ENCODE peak calls at places on chromosomes 12 and 14, in eight cellular contexts. F is mucosa of descending colon, N is fibroblast of lung, I is OCI-LY7, R is adipocyte, C is tibial artery, Q is heart right ventricle, Z is HAP-1. K is an unnamed sample. For H3K4me1, the result is how much of the 10 kb centered on the place peaks cover.

GRCh38 chr14:101705733-101706508 is 55.6 kb upstream of the PPP2R5C start:
- DNase-seq in F (peak), N (peak), I (no peak), R (no peak), C (peak), Q (peak), Z (no peak), K (peak)

GRCh38 chr14:32627545-32628298 is 298.6 kb downstream of the AKAP6 start:
- DNase-seq in F (no peak), N (no peak), I (no peak), R (no peak), C (no peak), Q (no peak), Z (no peak), K (no peak)

GRCh38 chr12:59742831-59743230 is 147.0 kb downstream of the SLC16A7 start:
- DNase-seq in F (no peak), N (peak), I (no peak), R (peak), C (no peak), Q (no peak), Z (no peak), K (no peak)

GRCh38 chr14:102479777-102480176 is 29.8 kb downstream of the ANKRD9 start:
- DNase-seq in F (peak), N (no peak), I (no peak), R (no peak), C (no peak), Q (no peak), Z (no peak), K (peak)

GRCh38 chr12:66861157-66861750 is 182.4 kb upstream of the GRIP1 start:
- DNase-seq in F (peak), N (peak), I (peak), R (peak), C (peak), Q (peak), Z (no peak), K (peak)

GRCh38 chr14:20626274-20626673 is 15.2 kb downstream of the OR6S1 start:
- DNase-seq in F (no peak), N (no peak), I (no peak), R (no peak), C (no peak), Q (no peak), Z (no peak), K (no peak)

GRCh38 chr14:105314287-105315185 is at the start of gene PACS2:
- DNase-seq in F (peak), N (peak), I (peak), R (peak), C (peak), Q (peak), Z (peak), K (peak)

GRCh38 chr12:24853588-24853987 is 95.3 kb downstream of the BCAT1 start:
- DNase-seq in F (no peak), N (peak), I (no peak), R (no peak), C (no peak), Q (no peak), Z (no peak), K (no peak)

GRCh38 chr14:58752280-58752679 is 114.5 kb downstream of the DACT1 start:
- DNase-seq in F (no peak), N (peak), I (no peak), R (no peak), C (no peak), Q (no peak), Z (no peak), K (no peak)

GRCh38 chr12:49283541-49284429 is 11.2 kb upstream of the PRPH start:
- DNase-seq in F (no peak), N (no peak), I (no peak), R (no peak), C (peak), Q (no peak), Z (no peak), K (no peak)

GRCh38 chr14:24366664-24367505 is 1.1 kb upstream of the NFATC4 start:
- DNase-seq in F (peak), N (peak), I (peak), R (peak), C (peak), Q (peak), Z (peak), K (peak)

GRCh38 chr14:84351646-84352045 is 1178.3 kb upstream of the FLRT2 start:
- DNase-seq in F (no peak), N (no peak), I (no peak), R (no peak), C (no peak), Q (no peak), Z (no peak), K (no peak)

GRCh38 chr12:49553512-49554088 is 14.3 kb downstream of the MCRS1 start:
- DNase-seq in F (no peak), N (no peak), I (peak), R (no peak), C (no peak), Q (no peak), Z (peak), K (no peak)

GRCh38 chr12:3371018-3371417 is 120.0 kb upstream of the PRMT8 start:
- DNase-seq in F (no peak), N (no peak), I (no peak), R (no peak), C (no peak), Q (no peak), Z (no peak), K (no peak)

GRCh38 chr12:7139213-7139612 is 9.0 kb downstream of the CLSTN3 start:
- DNase-seq in F (no peak), N (no peak), I (no peak), R (no peak), C (no peak), Q (no peak), Z (no peak), K (no peak)

GRCh38 chr12:49309361-49309760 is 13.7 kb upstream of the TROAP start:
- DNase-seq in F (no peak), N (no peak), I (no peak), R (no peak), C (no peak), Q (no peak), Z (no peak), K (no peak)

GRCh38 chr12:97313471-97314190 is 149.0 kb upstream of the RMST start:
- DNase-seq in F (no peak), N (no peak), I (no peak), R (no peak), C (no peak), Q (no peak), Z (no peak), K (no peak)

GRCh38 chr12:62629413-62629812 is 162.8 kb downstream of the MON2 start:
- DNase-seq in F (no peak), N (no peak), I (no peak), R (no peak), C (no peak), Q (no peak), Z (peak), K (no peak)

GRCh38 chr12:64296301-64296700 is 74.2 kb upstream of the KICS2 start:
- DNase-seq in F (no peak), N (no peak), I (no peak), R (no peak), C (no peak), Q (no peak), Z (no peak), K (no peak)

GRCh38 chr12:132729541-132730320 is 19.1 kb downstream of the PGAM5 start:
- DNase-seq in F (no peak), N (no peak), I (no peak), R (no peak), C (no peak), Q (no peak), Z (no peak), K (peak)

GRCh38 chr12:89016970-89017778 is 335.1 kb downstream of the DUSP6 start:
- DNase-seq in F (peak), N (peak), I (peak), R (peak), C (no peak), Q (peak), Z (peak), K (no peak)

GRCh38 chr12:6370994-6371754 is 4.2 kb downstream of the SCNN1A start:
- DNase-seq in F (peak), N (peak), I (no peak), R (no peak), C (no peak), Q (no peak), Z (no peak), K (peak)

GRCh38 chr12:108287227-108287626 is 51.9 kb downstream of the CMKLR1 start:
- DNase-seq in F (no peak), N (no peak), I (no peak), R (no peak), C (no peak), Q (no peak), Z (no peak), K (no peak)

GRCh38 chr14:33726685-33727084 is 224.2 kb downstream of the EGLN3 start:
- DNase-seq in F (no peak), N (no peak), I (no peak), R (no peak), C (no peak), Q (no peak), Z (no peak), K (no peak)

GRCh38 chr14:68216072-68216471 is 396.5 kb downstream of the RAD51B start:
- DNase-seq in F (no peak), N (no peak), I (no peak), R (no peak), C (no peak), Q (no peak), Z (peak), K (no peak)

GRCh38 chr12:112294793-112295192 is 87.4 kb downstream of the HECTD4 start:
- DNase-seq in F (no peak), N (peak), I (no peak), R (no peak), C (no peak), Q (no peak), Z (no peak), K (no peak)

GRCh38 chr12:53736602-53737493 is 9.6 kb upstream of the CALCOCO1 start:
- DNase-seq in F (no peak), N (no peak), I (no peak), R (no peak), C (no peak), Q (no peak), Z (no peak), K (no peak)

GRCh38 chr12:27549801-27550652 is 26.0 kb downstream of the PPFIBP1 start:
- DNase-seq in F (peak), N (peak), I (no peak), R (peak), C (peak), Q (peak), Z (peak), K (peak)

GRCh38 chr12:68613209-68613904 is 2.7 kb downstream of the RAP1B start:
- DNase-seq in F (no peak), N (no peak), I (no peak), R (no peak), C (no peak), Q (no peak), Z (no peak), K (no peak)
- H3K4me1 ChIP-seq in F (half or more), N (under half), I (under half), R (under half), C (under half), Q (half or more), Z (under half), K (half or more)

GRCh38 chr12:102849722-102850447 is 67.2 kb downstream of the PAH start:
- DNase-seq in F (no peak), N (no peak), I (no peak), R (no peak), C (no peak), Q (no peak), Z (no peak), K (no peak)

GRCh38 chr12:102847131-102847530 is 69.9 kb downstream of the PAH start:
- DNase-seq in F (no peak), N (no peak), I (no peak), R (no peak), C (no peak), Q (no peak), Z (no peak), K (no peak)

GRCh38 chr12:102848832-102849231 is 68.2 kb downstream of the PAH start:
- DNase-seq in F (no peak), N (no peak), I (no peak), R (no peak), C (no peak), Q (no peak), Z (no peak), K (no peak)

GRCh38 chr12:102851246-102851645 is 65.8 kb downstream of the PAH start:
- DNase-seq in F (no peak), N (no peak), I (no peak), R (no peak), C (no peak), Q (no peak), Z (no peak), K (no peak)
- H3K4me1 ChIP-seq in F (under half), N (under half), I (under half), R (under half), C (under half), Q (under half), Z (under half), K (under half)

DNA sequence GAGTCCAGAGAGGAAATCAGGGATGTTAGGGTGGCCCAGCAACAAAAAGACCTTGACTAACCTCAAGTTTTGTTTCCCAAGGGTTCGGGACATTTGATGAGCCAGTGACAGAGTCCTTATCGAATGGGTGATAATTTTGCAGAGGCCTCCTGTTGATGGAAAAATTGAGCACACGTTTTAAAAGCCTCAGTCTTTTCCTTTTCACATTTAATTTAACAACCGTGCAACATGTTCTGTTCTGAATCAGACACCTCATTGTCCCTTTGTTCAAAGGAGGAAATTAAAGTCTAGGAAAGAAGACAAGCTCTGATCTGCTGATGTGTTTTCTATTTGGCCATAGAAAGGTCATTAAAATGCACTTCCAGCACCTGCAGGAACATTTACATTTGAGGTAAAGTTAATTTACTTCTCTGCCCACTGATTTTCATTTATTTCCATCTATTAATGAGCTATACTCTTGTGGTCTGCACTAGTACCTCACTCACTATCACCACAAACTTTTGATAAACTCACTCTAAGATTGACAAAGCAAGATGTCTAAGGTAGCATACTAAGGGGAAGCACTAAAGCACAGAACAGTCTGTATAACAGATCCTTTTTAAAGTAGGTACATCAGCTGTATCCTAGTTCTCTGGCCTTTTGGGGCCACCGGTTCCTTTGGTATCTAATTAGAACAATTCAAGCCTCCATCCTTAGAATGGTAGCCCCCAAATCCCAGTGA is 147.0 kb downstream of the RPAP3 start:
- DNase-seq in F (no peak), N (no peak), I (no peak), R (no peak), C (no peak), Q (no peak), Z (no peak), K (no peak)
- H3K4me1 ChIP-seq in F (under half), N (under half), I (under half), R (under half), C (under half), Q (under half), Z (under half), K (under half)

DNA sequence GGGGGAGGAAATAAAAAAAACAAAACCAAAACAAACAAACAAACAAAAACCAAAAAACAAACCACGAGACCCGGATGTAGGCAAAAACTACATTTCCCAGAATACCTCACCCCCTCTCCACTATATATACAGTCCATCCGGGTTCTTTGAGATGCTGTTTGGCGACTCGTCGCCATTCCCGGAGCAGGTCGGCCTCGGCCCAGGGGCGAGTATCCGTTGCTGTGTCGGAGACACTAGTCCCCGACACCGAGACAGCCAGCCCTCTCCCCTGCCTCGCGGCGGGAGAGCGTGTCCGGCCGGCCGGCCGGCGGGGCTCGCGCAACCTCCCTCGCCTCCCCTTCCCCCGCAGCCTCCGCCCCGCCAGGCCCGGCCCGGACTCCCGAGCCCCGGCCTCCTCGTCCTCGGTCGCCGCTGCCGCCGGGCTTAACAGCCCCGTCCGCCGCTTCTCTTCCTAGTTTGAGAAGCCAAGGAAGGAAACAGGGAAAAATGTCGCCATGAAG is at the start of gene RNF10:
- DNase-seq in F (peak), N (peak), I (peak), R (peak), C (peak), Q (peak), Z (peak), K (peak)
- H3K4me1 ChIP-seq in F (under half), N (under half), I (half or more), R (under half), C (under half), Q (under half), Z (under half), K (under half)